ENCODE peak calls at places on chromosome 18, in four cellular contexts. One of them, this sample, is unnamed. For H3K36me3, the result is how much of the 10 kb centered on the place peaks cover.

GRCh38 chr18:12307871-12308385 is at the start of gene TUBB6:
- DNase-seq in neural progenitor cell: peak
- DNase-seq in adipocyte: peak
- DNase-seq in effector memory CD4-positive, alpha-beta T cell: no peak
- DNase-seq in this sample: no peak

GRCh38 chr18:43919565-43919964 is 642.3 kb upstream of the SYT4 start:
- DNase-seq in neural progenitor cell: no peak
- DNase-seq in adipocyte: peak
- DNase-seq in effector memory CD4-positive, alpha-beta T cell: no peak
- DNase-seq in this sample: no peak

GRCh38 chr18:12741351-12741750 is 38.5 kb downstream of the PSMG2 start:
- DNase-seq in effector memory CD4-positive, alpha-beta T cell: no peak
- DNase-seq in adipocyte: peak
- DNase-seq in neural progenitor cell: no peak
- DNase-seq in this sample: no peak

GRCh38 chr18:1917141-1917540 is 654.2 kb downstream of the METTL4 start:
- DNase-seq in effector memory CD4-positive, alpha-beta T cell: no peak
- DNase-seq in neural progenitor cell: no peak
- DNase-seq in adipocyte: no peak
- DNase-seq in this sample: no peak

GRCh38 chr18:48693006-48693405 is 154.2 kb downstream of the CTIF start:
- DNase-seq in adipocyte: no peak
- DNase-seq in neural progenitor cell: no peak
- DNase-seq in effector memory CD4-positive, alpha-beta T cell: no peak
- DNase-seq in this sample: no peak

GRCh38 chr18:55419132-55419938 is 168.7 kb downstream of the TCF4 start:
- DNase-seq in neural progenitor cell: peak
- DNase-seq in effector memory CD4-positive, alpha-beta T cell: no peak
- DNase-seq in adipocyte: no peak
- DNase-seq in this sample: no peak

GRCh38 chr18:6150481-6150880 is 255.2 kb upstream of the TMEM200C start:
- DNase-seq in neural progenitor cell: no peak
- DNase-seq in effector memory CD4-positive, alpha-beta T cell: no peak
- DNase-seq in adipocyte: no peak
- DNase-seq in this sample: no peak

GRCh38 chr18:7558769-7559168 is 8.3 kb upstream of the PTPRM start:
- DNase-seq in adipocyte: no peak
- DNase-seq in neural progenitor cell: no peak
- DNase-seq in effector memory CD4-positive, alpha-beta T cell: no peak
- DNase-seq in this sample: no peak

GRCh38 chr18:46333371-46334199 is 229.4 kb downstream of the HAUS1 start:
- DNase-seq in neural progenitor cell: peak
- DNase-seq in effector memory CD4-positive, alpha-beta T cell: no peak
- DNase-seq in adipocyte: peak
- DNase-seq in this sample: no peak

GRCh38 chr18:26301681-26302080 is 75.4 kb downstream of the TAF4B start:
- DNase-seq in neural progenitor cell: no peak
- DNase-seq in adipocyte: peak
- DNase-seq in effector memory CD4-positive, alpha-beta T cell: no peak
- DNase-seq in this sample: no peak

GRCh38 chr18:6561893-6562292 is 147.2 kb upstream of the L3MBTL4 start:
- DNase-seq in neural progenitor cell: peak
- DNase-seq in adipocyte: no peak
- DNase-seq in effector memory CD4-positive, alpha-beta T cell: no peak
- DNase-seq in this sample: no peak

GRCh38 chr18:70021043-70021442 is 73.4 kb upstream of the CD226 start:
- DNase-seq in neural progenitor cell: no peak
- DNase-seq in effector memory CD4-positive, alpha-beta T cell: no peak
- DNase-seq in adipocyte: no peak
- DNase-seq in this sample: no peak

GRCh38 chr18:70021498-70021897 is 73.8 kb upstream of the CD226 start:
- DNase-seq in adipocyte: no peak
- DNase-seq in neural progenitor cell: no peak
- DNase-seq in effector memory CD4-positive, alpha-beta T cell: no peak
- DNase-seq in this sample: no peak

GRCh38 chr18:70024088-70024487 is 76.4 kb upstream of the CD226 start:
- DNase-seq in adipocyte: no peak
- DNase-seq in neural progenitor cell: no peak
- DNase-seq in effector memory CD4-positive, alpha-beta T cell: no peak
- DNase-seq in this sample: no peak

GRCh38 chr18:70024829-70025228 is 77.2 kb upstream of the CD226 start:
- DNase-seq in neural progenitor cell: no peak
- DNase-seq in effector memory CD4-positive, alpha-beta T cell: no peak
- DNase-seq in adipocyte: no peak
- DNase-seq in this sample: no peak

GRCh38 chr18:70022636-70023035 is 75.0 kb upstream of the CD226 start:
- DNase-seq in effector memory CD4-positive, alpha-beta T cell: no peak
- DNase-seq in adipocyte: no peak
- DNase-seq in neural progenitor cell: no peak
- DNase-seq in this sample: no peak
- H3K36me3 ChIP-seq in effector memory CD4-positive, alpha-beta T cell: under half
- H3K36me3 ChIP-seq in adipocyte: under half
- H3K36me3 ChIP-seq in neural progenitor cell: under half
- H3K36me3 ChIP-seq in this sample: under half

DNA sequence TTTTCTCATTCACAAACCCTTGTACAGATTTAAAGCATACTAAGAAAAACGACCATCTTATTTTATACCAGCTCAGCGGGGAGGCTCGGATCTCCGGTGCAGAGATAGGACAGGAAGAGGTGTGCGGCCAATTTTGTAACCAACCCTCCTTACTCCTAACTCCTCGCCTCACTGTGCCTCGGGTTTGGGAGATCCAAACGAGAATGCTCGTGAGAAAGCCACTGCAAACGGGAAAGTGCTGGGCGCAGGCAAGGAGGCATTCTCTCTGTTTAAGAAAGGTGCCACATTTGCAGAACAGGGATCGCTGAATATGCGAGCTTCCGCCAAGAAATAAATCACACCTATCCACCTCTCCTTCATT is 1.1 kb downstream of the KDSR start:
- DNase-seq in effector memory CD4-positive, alpha-beta T cell: no peak
- DNase-seq in neural progenitor cell: peak
- DNase-seq in adipocyte: peak
- DNase-seq in this sample: no peak
- H3K36me3 ChIP-seq in effector memory CD4-positive, alpha-beta T cell: under half
- H3K36me3 ChIP-seq in neural progenitor cell: under half
- H3K36me3 ChIP-seq in adipocyte: under half
- H3K36me3 ChIP-seq in this sample: under half

GRCh38 chr18:79348066-79348465 is 47.7 kb upstream of the NFATC1 start:
- DNase-seq in neural progenitor cell: no peak
- DNase-seq in adipocyte: no peak
- DNase-seq in effector memory CD4-positive, alpha-beta T cell: no peak
- DNase-seq in this sample: no peak
- H3K36me3 ChIP-seq in neural progenitor cell: under half
- H3K36me3 ChIP-seq in adipocyte: half or more
- H3K36me3 ChIP-seq in effector memory CD4-positive, alpha-beta T cell: half or more
- H3K36me3 ChIP-seq in this sample: under half

GRCh38 chr18:23248826-23249225 is 113.5 kb downstream of the CABLES1 start:
- DNase-seq in adipocyte: no peak
- DNase-seq in effector memory CD4-positive, alpha-beta T cell: no peak
- DNase-seq in neural progenitor cell: no peak
- DNase-seq in this sample: no peak
- H3K36me3 ChIP-seq in adipocyte: half or more
- H3K36me3 ChIP-seq in effector memory CD4-positive, alpha-beta T cell: under half
- H3K36me3 ChIP-seq in neural progenitor cell: under half
- H3K36me3 ChIP-seq in this sample: under half

DNA sequence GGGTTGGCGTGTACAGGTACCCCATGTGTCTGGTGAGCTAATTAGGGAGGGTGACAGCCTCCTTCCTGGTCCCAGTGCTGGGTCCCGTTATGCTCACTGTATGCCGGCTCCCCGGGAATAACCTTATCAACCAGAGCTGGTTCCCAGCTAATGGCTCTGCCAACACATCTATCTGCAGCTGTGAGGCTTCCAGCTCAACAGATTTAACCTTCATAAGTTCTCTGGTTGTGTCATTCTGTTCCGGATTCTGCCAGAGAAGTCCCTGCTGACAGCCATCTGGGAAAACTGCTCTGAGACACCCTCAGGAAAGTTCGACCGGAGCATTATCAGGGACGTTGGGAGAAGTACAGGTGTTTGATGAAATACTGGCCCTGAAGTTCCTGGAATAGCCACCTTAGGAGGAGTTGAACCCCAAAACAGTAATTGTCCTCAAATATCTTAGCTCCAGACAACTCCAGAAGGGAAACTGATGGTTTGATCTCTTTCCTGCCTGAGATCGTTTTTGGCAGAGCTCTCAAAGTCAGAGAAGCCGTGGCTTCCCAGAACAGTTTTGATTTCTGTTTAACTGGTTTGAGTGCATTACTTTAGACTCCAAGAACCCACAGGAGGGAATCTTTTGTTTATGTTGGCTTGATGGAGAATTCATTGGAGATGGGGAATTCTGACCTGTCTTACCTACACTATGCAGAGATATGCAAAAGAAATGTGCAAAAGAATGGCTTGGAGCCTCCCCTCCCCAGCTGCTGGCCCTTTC is 39.4 kb upstream of the TXNDC2 start:
- DNase-seq in neural progenitor cell: no peak
- DNase-seq in effector memory CD4-positive, alpha-beta T cell: no peak
- DNase-seq in adipocyte: no peak
- DNase-seq in this sample: no peak
- H3K36me3 ChIP-seq in neural progenitor cell: under half
- H3K36me3 ChIP-seq in effector memory CD4-positive, alpha-beta T cell: under half
- H3K36me3 ChIP-seq in adipocyte: under half
- H3K36me3 ChIP-seq in this sample: under half

GRCh38 chr18:215448-216010 is 52.3 kb downstream of the THOC1 start:
- DNase-seq in effector memory CD4-positive, alpha-beta T cell: no peak
- DNase-seq in adipocyte: no peak
- DNase-seq in neural progenitor cell: no peak
- DNase-seq in this sample: no peak
- H3K36me3 ChIP-seq in effector memory CD4-positive, alpha-beta T cell: half or more
- H3K36me3 ChIP-seq in adipocyte: half or more
- H3K36me3 ChIP-seq in neural progenitor cell: under half
- H3K36me3 ChIP-seq in this sample: under half

This sample was measured in CD4-positive, alpha-beta memory T cell.